ENCODE peak calls at places on chromosomes 7 and 10, in eight cellular contexts. One of them, this sample, is unnamed.

GRCh38 chr10:86313621-86314041 is 53.0 kb downstream of the GRID1 start:
- DNase-seq in activated naive CD4-positive, alpha-beta T cell treated with anti-CD3 and anti-CD28 coated beads, Interleukin-2, amount 50 U/mL, for 16 hours: no peak
- DNase-seq in DND-41: no peak
- DNase-seq in activated CD8-positive, alpha-beta memory T cell treated with anti-CD3 and anti-CD28 coated beads for 48 hours: no peak
- DNase-seq in right cardiac atrium: no peak
- DNase-seq in anterior cingulate cortex: peak; percentile 13
- DNase-seq in stimulated activated CD4-positive, alpha-beta T cell treated with anti-CD3 and anti-CD28 coated beads, TNF-alpha, amount 100 ng/mL, for 1 hour: no peak
- DNase-seq in NCI-H146: no peak
- DNase-seq in this sample: no peak

GRCh38 chr10:48605264-48605615 is 367 bp upstream of the ARHGAP22 start:
- DNase-seq in NCI-H146: peak; percentile 39
- DNase-seq in stimulated activated CD4-positive, alpha-beta T cell treated with anti-CD3 and anti-CD28 coated beads, TNF-alpha, amount 100 ng/mL, for 1 hour: no peak
- DNase-seq in DND-41: no peak
- DNase-seq in anterior cingulate cortex: no peak
- DNase-seq in right cardiac atrium: no peak
- DNase-seq in activated naive CD4-positive, alpha-beta T cell treated with anti-CD3 and anti-CD28 coated beads, Interleukin-2, amount 50 U/mL, for 16 hours: no peak
- DNase-seq in activated CD8-positive, alpha-beta memory T cell treated with anti-CD3 and anti-CD28 coated beads for 48 hours: no peak
- DNase-seq in this sample: no peak

GRCh38 chr10:46530249-46531186 is 25.9 kb downstream of the GPRIN2 start:
- DNase-seq in activated CD8-positive, alpha-beta memory T cell treated with anti-CD3 and anti-CD28 coated beads for 48 hours: no peak
- DNase-seq in stimulated activated CD4-positive, alpha-beta T cell treated with anti-CD3 and anti-CD28 coated beads, TNF-alpha, amount 100 ng/mL, for 1 hour: no peak
- DNase-seq in right cardiac atrium: peak; percentile 42
- DNase-seq in activated naive CD4-positive, alpha-beta T cell treated with anti-CD3 and anti-CD28 coated beads, Interleukin-2, amount 50 U/mL, for 16 hours: no peak
- DNase-seq in DND-41: no peak
- DNase-seq in NCI-H146: no peak
- DNase-seq in anterior cingulate cortex: no peak
- DNase-seq in this sample: peak; percentile 85

GRCh38 chr10:133528845-133529575 is 1.8 kb downstream of the CYP2E1 start:
- DNase-seq in DND-41: no peak
- DNase-seq in stimulated activated CD4-positive, alpha-beta T cell treated with anti-CD3 and anti-CD28 coated beads, TNF-alpha, amount 100 ng/mL, for 1 hour: no peak
- DNase-seq in NCI-H146: peak; percentile 62
- DNase-seq in right cardiac atrium: no peak
- DNase-seq in activated CD8-positive, alpha-beta memory T cell treated with anti-CD3 and anti-CD28 coated beads for 48 hours: no peak
- DNase-seq in anterior cingulate cortex: no peak
- DNase-seq in activated naive CD4-positive, alpha-beta T cell treated with anti-CD3 and anti-CD28 coated beads, Interleukin-2, amount 50 U/mL, for 16 hours: no peak
- DNase-seq in this sample: no peak

GRCh38 chr7:1966631-1967200 is 266.0 kb downstream of the MAD1L1 start:
- DNase-seq in right cardiac atrium: no peak
- DNase-seq in NCI-H146: no peak
- DNase-seq in DND-41: no peak
- DNase-seq in activated naive CD4-positive, alpha-beta T cell treated with anti-CD3 and anti-CD28 coated beads, Interleukin-2, amount 50 U/mL, for 16 hours: no peak
- DNase-seq in anterior cingulate cortex: no peak
- DNase-seq in stimulated activated CD4-positive, alpha-beta T cell treated with anti-CD3 and anti-CD28 coated beads, TNF-alpha, amount 100 ng/mL, for 1 hour: no peak
- DNase-seq in activated CD8-positive, alpha-beta memory T cell treated with anti-CD3 and anti-CD28 coated beads for 48 hours: no peak
- DNase-seq in this sample: no peak

GRCh38 chr10:116120688-116121087 is 152.3 kb downstream of the GFRA1 start:
- DNase-seq in right cardiac atrium: no peak
- DNase-seq in stimulated activated CD4-positive, alpha-beta T cell treated with anti-CD3 and anti-CD28 coated beads, TNF-alpha, amount 100 ng/mL, for 1 hour: no peak
- DNase-seq in activated CD8-positive, alpha-beta memory T cell treated with anti-CD3 and anti-CD28 coated beads for 48 hours: no peak
- DNase-seq in DND-41: no peak
- DNase-seq in NCI-H146: no peak
- DNase-seq in activated naive CD4-positive, alpha-beta T cell treated with anti-CD3 and anti-CD28 coated beads, Interleukin-2, amount 50 U/mL, for 16 hours: no peak
- DNase-seq in anterior cingulate cortex: no peak
- DNase-seq in this sample: no peak

GRCh38 chr7:155482511-155483183 is 24.7 kb downstream of the EN2 start:
- DNase-seq in anterior cingulate cortex: no peak
- DNase-seq in DND-41: no peak
- DNase-seq in activated naive CD4-positive, alpha-beta T cell treated with anti-CD3 and anti-CD28 coated beads, Interleukin-2, amount 50 U/mL, for 16 hours: no peak
- DNase-seq in stimulated activated CD4-positive, alpha-beta T cell treated with anti-CD3 and anti-CD28 coated beads, TNF-alpha, amount 100 ng/mL, for 1 hour: no peak
- DNase-seq in NCI-H146: no peak
- DNase-seq in right cardiac atrium: no peak
- DNase-seq in activated CD8-positive, alpha-beta memory T cell treated with anti-CD3 and anti-CD28 coated beads for 48 hours: no peak
- DNase-seq in this sample: no peak

GRCh38 chr10:4066581-4067403 is 281.8 kb upstream of the KLF6 start:
- DNase-seq in DND-41: no peak
- DNase-seq in stimulated activated CD4-positive, alpha-beta T cell treated with anti-CD3 and anti-CD28 coated beads, TNF-alpha, amount 100 ng/mL, for 1 hour: no peak
- DNase-seq in right cardiac atrium: no peak
- DNase-seq in NCI-H146: no peak
- DNase-seq in activated CD8-positive, alpha-beta memory T cell treated with anti-CD3 and anti-CD28 coated beads for 48 hours: no peak
- DNase-seq in activated naive CD4-positive, alpha-beta T cell treated with anti-CD3 and anti-CD28 coated beads, Interleukin-2, amount 50 U/mL, for 16 hours: no peak
- DNase-seq in anterior cingulate cortex: no peak
- DNase-seq in this sample: no peak

GRCh38 chr7:91127974-91128373 is 136.3 kb upstream of the FZD1 start:
- DNase-seq in anterior cingulate cortex: no peak
- DNase-seq in activated naive CD4-positive, alpha-beta T cell treated with anti-CD3 and anti-CD28 coated beads, Interleukin-2, amount 50 U/mL, for 16 hours: no peak
- DNase-seq in NCI-H146: no peak
- DNase-seq in stimulated activated CD4-positive, alpha-beta T cell treated with anti-CD3 and anti-CD28 coated beads, TNF-alpha, amount 100 ng/mL, for 1 hour: no peak
- DNase-seq in DND-41: no peak
- DNase-seq in right cardiac atrium: no peak
- DNase-seq in activated CD8-positive, alpha-beta memory T cell treated with anti-CD3 and anti-CD28 coated beads for 48 hours: no peak
- DNase-seq in this sample: no peak

GRCh38 chr7:90488220-90488619 is 18.8 kb downstream of the PTTG1IP2 start:
- DNase-seq in activated naive CD4-positive, alpha-beta T cell treated with anti-CD3 and anti-CD28 coated beads, Interleukin-2, amount 50 U/mL, for 16 hours: no peak
- DNase-seq in NCI-H146: no peak
- DNase-seq in right cardiac atrium: no peak
- DNase-seq in DND-41: no peak
- DNase-seq in activated CD8-positive, alpha-beta memory T cell treated with anti-CD3 and anti-CD28 coated beads for 48 hours: no peak
- DNase-seq in stimulated activated CD4-positive, alpha-beta T cell treated with anti-CD3 and anti-CD28 coated beads, TNF-alpha, amount 100 ng/mL, for 1 hour: no peak
- DNase-seq in anterior cingulate cortex: no peak
- DNase-seq in this sample: no peak

GRCh38 chr7:38463277-38464224 is 167.6 kb downstream of the AMPH start:
- DNase-seq in right cardiac atrium: peak; percentile 63
- DNase-seq in DND-41: peak; percentile 80
- DNase-seq in activated naive CD4-positive, alpha-beta T cell treated with anti-CD3 and anti-CD28 coated beads, Interleukin-2, amount 50 U/mL, for 16 hours: peak; percentile 89
- DNase-seq in NCI-H146: no peak
- DNase-seq in anterior cingulate cortex: peak; percentile 53
- DNase-seq in stimulated activated CD4-positive, alpha-beta T cell treated with anti-CD3 and anti-CD28 coated beads, TNF-alpha, amount 100 ng/mL, for 1 hour: peak; percentile 34
- DNase-seq in activated CD8-positive, alpha-beta memory T cell treated with anti-CD3 and anti-CD28 coated beads for 48 hours: peak; percentile 72
- DNase-seq in this sample: peak; percentile 31

GRCh38 chr10:3500408-3500856 is 284.6 kb downstream of the KLF6 start:
- DNase-seq in DND-41: no peak
- DNase-seq in activated naive CD4-positive, alpha-beta T cell treated with anti-CD3 and anti-CD28 coated beads, Interleukin-2, amount 50 U/mL, for 16 hours: no peak
- DNase-seq in right cardiac atrium: peak; percentile 82
- DNase-seq in NCI-H146: peak; percentile 79
- DNase-seq in stimulated activated CD4-positive, alpha-beta T cell treated with anti-CD3 and anti-CD28 coated beads, TNF-alpha, amount 100 ng/mL, for 1 hour: no peak
- DNase-seq in activated CD8-positive, alpha-beta memory T cell treated with anti-CD3 and anti-CD28 coated beads for 48 hours: no peak
- DNase-seq in anterior cingulate cortex: peak; percentile 30
- DNase-seq in this sample: no peak

GRCh38 chr7:96665689-96666088 is 44.0 kb downstream of the SEM1 start:
- DNase-seq in stimulated activated CD4-positive, alpha-beta T cell treated with anti-CD3 and anti-CD28 coated beads, TNF-alpha, amount 100 ng/mL, for 1 hour: no peak
- DNase-seq in right cardiac atrium: no peak
- DNase-seq in activated CD8-positive, alpha-beta memory T cell treated with anti-CD3 and anti-CD28 coated beads for 48 hours: no peak
- DNase-seq in anterior cingulate cortex: no peak
- DNase-seq in DND-41: no peak
- DNase-seq in activated naive CD4-positive, alpha-beta T cell treated with anti-CD3 and anti-CD28 coated beads, Interleukin-2, amount 50 U/mL, for 16 hours: no peak
- DNase-seq in NCI-H146: no peak
- DNase-seq in this sample: no peak

GRCh38 chr7:17005277-17005676 is 123.5 kb upstream of the AGR3 start:
- DNase-seq in activated naive CD4-positive, alpha-beta T cell treated with anti-CD3 and anti-CD28 coated beads, Interleukin-2, amount 50 U/mL, for 16 hours: no peak
- DNase-seq in stimulated activated CD4-positive, alpha-beta T cell treated with anti-CD3 and anti-CD28 coated beads, TNF-alpha, amount 100 ng/mL, for 1 hour: no peak
- DNase-seq in right cardiac atrium: no peak
- DNase-seq in activated CD8-positive, alpha-beta memory T cell treated with anti-CD3 and anti-CD28 coated beads for 48 hours: no peak
- DNase-seq in DND-41: no peak
- DNase-seq in anterior cingulate cortex: no peak
- DNase-seq in NCI-H146: no peak
- DNase-seq in this sample: no peak

GRCh38 chr10:14665304-14665703 is 109.4 kb downstream of the FAM107B start:
- DNase-seq in anterior cingulate cortex: no peak
- DNase-seq in activated naive CD4-positive, alpha-beta T cell treated with anti-CD3 and anti-CD28 coated beads, Interleukin-2, amount 50 U/mL, for 16 hours: no peak
- DNase-seq in right cardiac atrium: no peak
- DNase-seq in activated CD8-positive, alpha-beta memory T cell treated with anti-CD3 and anti-CD28 coated beads for 48 hours: no peak
- DNase-seq in NCI-H146: peak; percentile 96
- DNase-seq in stimulated activated CD4-positive, alpha-beta T cell treated with anti-CD3 and anti-CD28 coated beads, TNF-alpha, amount 100 ng/mL, for 1 hour: no peak
- DNase-seq in DND-41: no peak
- DNase-seq in this sample: no peak

GRCh38 chr7:132655071-132655761 is 78.9 kb upstream of the PLXNA4 start:
- DNase-seq in anterior cingulate cortex: peak; percentile 18
- DNase-seq in activated CD8-positive, alpha-beta memory T cell treated with anti-CD3 and anti-CD28 coated beads for 48 hours: peak; percentile 17
- DNase-seq in right cardiac atrium: peak; percentile 67
- DNase-seq in activated naive CD4-positive, alpha-beta T cell treated with anti-CD3 and anti-CD28 coated beads, Interleukin-2, amount 50 U/mL, for 16 hours: peak; percentile 23
- DNase-seq in DND-41: peak; percentile 91
- DNase-seq in stimulated activated CD4-positive, alpha-beta T cell treated with anti-CD3 and anti-CD28 coated beads, TNF-alpha, amount 100 ng/mL, for 1 hour: no peak
- DNase-seq in NCI-H146: no peak
- DNase-seq in this sample: no peak

GRCh38 chr10:70555371-70555770 is 47.2 kb downstream of the PRF1 start:
- DNase-seq in stimulated activated CD4-positive, alpha-beta T cell treated with anti-CD3 and anti-CD28 coated beads, TNF-alpha, amount 100 ng/mL, for 1 hour: no peak
- DNase-seq in DND-41: no peak
- DNase-seq in right cardiac atrium: peak; percentile 56
- DNase-seq in NCI-H146: no peak
- DNase-seq in activated naive CD4-positive, alpha-beta T cell treated with anti-CD3 and anti-CD28 coated beads, Interleukin-2, amount 50 U/mL, for 16 hours: no peak
- DNase-seq in anterior cingulate cortex: no peak
- DNase-seq in activated CD8-positive, alpha-beta memory T cell treated with anti-CD3 and anti-CD28 coated beads for 48 hours: no peak
- DNase-seq in this sample: no peak

GRCh38 chr7:116139007-116139406 is 71.3 kb upstream of the TES start:
- DNase-seq in activated naive CD4-positive, alpha-beta T cell treated with anti-CD3 and anti-CD28 coated beads, Interleukin-2, amount 50 U/mL, for 16 hours: no peak
- DNase-seq in stimulated activated CD4-positive, alpha-beta T cell treated with anti-CD3 and anti-CD28 coated beads, TNF-alpha, amount 100 ng/mL, for 1 hour: no peak
- DNase-seq in anterior cingulate cortex: peak; percentile 1
- DNase-seq in right cardiac atrium: no peak
- DNase-seq in activated CD8-positive, alpha-beta memory T cell treated with anti-CD3 and anti-CD28 coated beads for 48 hours: no peak
- DNase-seq in NCI-H146: no peak
- DNase-seq in DND-41: peak; percentile 43
- DNase-seq in this sample: no peak

GRCh38 chr7:101717986-101718746 is 89.1 kb upstream of the MYL10 start:
- DNase-seq in stimulated activated CD4-positive, alpha-beta T cell treated with anti-CD3 and anti-CD28 coated beads, TNF-alpha, amount 100 ng/mL, for 1 hour: no peak
- DNase-seq in activated CD8-positive, alpha-beta memory T cell treated with anti-CD3 and anti-CD28 coated beads for 48 hours: no peak
- DNase-seq in right cardiac atrium: peak; percentile 65
- DNase-seq in NCI-H146: no peak
- DNase-seq in activated naive CD4-positive, alpha-beta T cell treated with anti-CD3 and anti-CD28 coated beads, Interleukin-2, amount 50 U/mL, for 16 hours: no peak
- DNase-seq in anterior cingulate cortex: no peak
- DNase-seq in DND-41: no peak
- DNase-seq in this sample: peak; percentile 77

GRCh38 chr7:44348300-44348699 is 22.9 kb upstream of the CAMK2B start:
- DNase-seq in stimulated activated CD4-positive, alpha-beta T cell treated with anti-CD3 and anti-CD28 coated beads, TNF-alpha, amount 100 ng/mL, for 1 hour: no peak
- DNase-seq in right cardiac atrium: no peak
- DNase-seq in activated naive CD4-positive, alpha-beta T cell treated with anti-CD3 and anti-CD28 coated beads, Interleukin-2, amount 50 U/mL, for 16 hours: no peak
- DNase-seq in anterior cingulate cortex: no peak
- DNase-seq in NCI-H146: peak; percentile 44
- DNase-seq in activated CD8-positive, alpha-beta memory T cell treated with anti-CD3 and anti-CD28 coated beads for 48 hours: no peak
- DNase-seq in DND-41: peak; percentile 27
- DNase-seq in this sample: no peak

GRCh38 chr10:27197980-27198645 is 42.5 kb downstream of the ACBD5 start:
- DNase-seq in NCI-H146: no peak
- DNase-seq in DND-41: no peak
- DNase-seq in stimulated activated CD4-positive, alpha-beta T cell treated with anti-CD3 and anti-CD28 coated beads, TNF-alpha, amount 100 ng/mL, for 1 hour: no peak
- DNase-seq in activated naive CD4-positive, alpha-beta T cell treated with anti-CD3 and anti-CD28 coated beads, Interleukin-2, amount 50 U/mL, for 16 hours: no peak
- DNase-seq in anterior cingulate cortex: no peak
- DNase-seq in right cardiac atrium: no peak
- DNase-seq in activated CD8-positive, alpha-beta memory T cell treated with anti-CD3 and anti-CD28 coated beads for 48 hours: no peak
- DNase-seq in this sample: no peak

GRCh38 chr10:112985701-112986510 is 35.9 kb downstream of the TCF7L2 start:
- DNase-seq in stimulated activated CD4-positive, alpha-beta T cell treated with anti-CD3 and anti-CD28 coated beads, TNF-alpha, amount 100 ng/mL, for 1 hour: no peak
- DNase-seq in anterior cingulate cortex: no peak
- DNase-seq in NCI-H146: no peak
- DNase-seq in right cardiac atrium: no peak
- DNase-seq in DND-41: peak; percentile 25
- DNase-seq in activated CD8-positive, alpha-beta memory T cell treated with anti-CD3 and anti-CD28 coated beads for 48 hours: no peak
- DNase-seq in activated naive CD4-positive, alpha-beta T cell treated with anti-CD3 and anti-CD28 coated beads, Interleukin-2, amount 50 U/mL, for 16 hours: no peak
- DNase-seq in this sample: no peak

GRCh38 chr10:8075282-8076260 is 21.1 kb downstream of the GATA3 start:
- DNase-seq in stimulated activated CD4-positive, alpha-beta T cell treated with anti-CD3 and anti-CD28 coated beads, TNF-alpha, amount 100 ng/mL, for 1 hour: no peak
- DNase-seq in activated naive CD4-positive, alpha-beta T cell treated with anti-CD3 and anti-CD28 coated beads, Interleukin-2, amount 50 U/mL, for 16 hours: no peak
- DNase-seq in right cardiac atrium: no peak
- DNase-seq in NCI-H146: no peak
- DNase-seq in DND-41: no peak
- DNase-seq in anterior cingulate cortex: no peak
- DNase-seq in activated CD8-positive, alpha-beta memory T cell treated with anti-CD3 and anti-CD28 coated beads for 48 hours: no peak
- DNase-seq in this sample: no peak

GRCh38 chr7:124762611-124763143 is 2.9 kb downstream of the GPR37 start:
- DNase-seq in activated CD8-positive, alpha-beta memory T cell treated with anti-CD3 and anti-CD28 coated beads for 48 hours: no peak
- DNase-seq in anterior cingulate cortex: no peak
- DNase-seq in right cardiac atrium: peak; percentile 9
- DNase-seq in DND-41: no peak
- DNase-seq in activated naive CD4-positive, alpha-beta T cell treated with anti-CD3 and anti-CD28 coated beads, Interleukin-2, amount 50 U/mL, for 16 hours: no peak
- DNase-seq in stimulated activated CD4-positive, alpha-beta T cell treated with anti-CD3 and anti-CD28 coated beads, TNF-alpha, amount 100 ng/mL, for 1 hour: no peak
- DNase-seq in NCI-H146: no peak
- DNase-seq in this sample: no peak